ENCODE peak calls at places on chromosome 21, in seven cellular contexts. One of them, this sample, is unnamed.

GRCh38 chr21:14383596-14384210 is 757 bp upstream of the HSPA13 start:
- DNase-seq in ovary: no peak
- DNase-seq in K562: peak; percentile 61
- DNase-seq in breast epithelium: no peak
- DNase-seq in uterus: no peak
- DNase-seq in tibial nerve: no peak
- DNase-seq in esophagus muscularis mucosa: no peak
- DNase-seq in this sample: no peak

GRCh38 chr21:38628426-38628825 is 130.1 kb upstream of the ERG start:
- DNase-seq in ovary: no peak
- DNase-seq in K562: no peak
- DNase-seq in breast epithelium: no peak
- DNase-seq in uterus: no peak
- DNase-seq in tibial nerve: no peak
- DNase-seq in esophagus muscularis mucosa: peak; percentile 83
- DNase-seq in this sample: no peak

GRCh38 chr21:41318218-41318617 is 1.6 kb downstream of the FAM3B start:
- DNase-seq in ovary: no peak
- DNase-seq in K562: no peak
- DNase-seq in breast epithelium: no peak
- DNase-seq in uterus: no peak
- DNase-seq in tibial nerve: no peak
- DNase-seq in esophagus muscularis mucosa: no peak
- DNase-seq in this sample: no peak

GRCh38 chr21:20396798-20397197 is 601.4 kb upstream of the NCAM2 start:
- DNase-seq in ovary: no peak
- DNase-seq in K562: no peak
- DNase-seq in breast epithelium: no peak
- DNase-seq in uterus: no peak
- DNase-seq in tibial nerve: no peak
- DNase-seq in esophagus muscularis mucosa: no peak
- DNase-seq in this sample: no peak

GRCh38 chr21:21064353-21064752 is 66.1 kb downstream of the NCAM2 start:
- DNase-seq in ovary: no peak
- DNase-seq in K562: no peak
- DNase-seq in breast epithelium: no peak
- DNase-seq in uterus: no peak
- DNase-seq in tibial nerve: no peak
- DNase-seq in esophagus muscularis mucosa: no peak
- DNase-seq in this sample: no peak

GRCh38 chr21:41706263-41706639 is 60.6 kb downstream of the RIPK4 start:
- DNase-seq in ovary: no peak
- DNase-seq in K562: no peak
- DNase-seq in breast epithelium: no peak
- DNase-seq in uterus: no peak
- DNase-seq in tibial nerve: no peak
- DNase-seq in esophagus muscularis mucosa: no peak
- DNase-seq in this sample: no peak

GRCh38 chr21:21907271-21907670 is 909.1 kb downstream of the NCAM2 start:
- DNase-seq in ovary: no peak
- DNase-seq in K562: no peak
- DNase-seq in breast epithelium: no peak
- DNase-seq in uterus: no peak
- DNase-seq in tibial nerve: no peak
- DNase-seq in esophagus muscularis mucosa: no peak
- DNase-seq in this sample: no peak

GRCh38 chr21:19048088-19048672 is 644.6 kb upstream of the TMPRSS15 start:
- DNase-seq in ovary: no peak
- DNase-seq in K562: no peak
- DNase-seq in breast epithelium: no peak
- DNase-seq in uterus: no peak
- DNase-seq in tibial nerve: no peak
- DNase-seq in esophagus muscularis mucosa: no peak
- DNase-seq in this sample: no peak

GRCh38 chr21:21007606-21008005 is 9.4 kb downstream of the NCAM2 start:
- DNase-seq in ovary: no peak
- DNase-seq in K562: no peak
- DNase-seq in breast epithelium: no peak
- DNase-seq in uterus: no peak
- DNase-seq in tibial nerve: no peak
- DNase-seq in esophagus muscularis mucosa: no peak
- DNase-seq in this sample: no peak

GRCh38 chr21:16192900-16193299 is 463.1 kb downstream of the USP25 start:
- DNase-seq in ovary: no peak
- DNase-seq in K562: no peak
- DNase-seq in breast epithelium: no peak
- DNase-seq in uterus: peak; percentile 61
- DNase-seq in tibial nerve: no peak
- DNase-seq in esophagus muscularis mucosa: no peak
- DNase-seq in this sample: no peak

GRCh38 chr21:36535618-36536241 is 55.8 kb upstream of the CLDN14 start:
- DNase-seq in ovary: no peak
- DNase-seq in K562: no peak
- DNase-seq in breast epithelium: no peak
- DNase-seq in uterus: no peak
- DNase-seq in tibial nerve: no peak
- DNase-seq in esophagus muscularis mucosa: no peak
- DNase-seq in this sample: no peak
- TF ChIP-seq POLR2A in ovary: no peak
- TF ChIP-seq POLR2A in K562: no peak
- TF ChIP-seq POLR2A in breast epithelium: no peak
- TF ChIP-seq POLR2A in uterus: no peak
- TF ChIP-seq POLR2A in tibial nerve: no peak
- TF ChIP-seq POLR2A in esophagus muscularis mucosa: no peak
- TF ChIP-seq POLR2A in this sample: no peak

GRCh38 chr21:28938726-28939125 is 54.0 kb downstream of the LTN1 start:
- DNase-seq in ovary: no peak
- DNase-seq in K562: no peak
- DNase-seq in breast epithelium: no peak
- DNase-seq in uterus: no peak
- DNase-seq in tibial nerve: no peak
- DNase-seq in esophagus muscularis mucosa: no peak
- DNase-seq in this sample: no peak

GRCh38 chr21:28936036-28936435 is 56.6 kb downstream of the LTN1 start:
- DNase-seq in ovary: no peak
- DNase-seq in K562: no peak
- DNase-seq in breast epithelium: no peak
- DNase-seq in uterus: no peak
- DNase-seq in tibial nerve: no peak
- DNase-seq in esophagus muscularis mucosa: no peak
- DNase-seq in this sample: no peak

GRCh38 chr21:28932717-28933116 is 60.0 kb downstream of the LTN1 start:
- DNase-seq in ovary: no peak
- DNase-seq in K562: no peak
- DNase-seq in breast epithelium: no peak
- DNase-seq in uterus: no peak
- DNase-seq in tibial nerve: no peak
- DNase-seq in esophagus muscularis mucosa: no peak
- DNase-seq in this sample: no peak

GRCh38 chr21:28936721-28937120 is 56.0 kb downstream of the LTN1 start:
- DNase-seq in ovary: no peak
- DNase-seq in K562: no peak
- DNase-seq in breast epithelium: no peak
- DNase-seq in uterus: no peak
- DNase-seq in tibial nerve: no peak
- DNase-seq in esophagus muscularis mucosa: no peak
- DNase-seq in this sample: no peak

GRCh38 chr21:28937737-28938136 is 54.9 kb downstream of the LTN1 start:
- DNase-seq in ovary: no peak
- DNase-seq in K562: no peak
- DNase-seq in breast epithelium: no peak
- DNase-seq in uterus: no peak
- DNase-seq in tibial nerve: no peak
- DNase-seq in esophagus muscularis mucosa: no peak
- DNase-seq in this sample: no peak
- H3K36me3 ChIP-seq in ovary: no peaks in the 10 kb centered on the region
- H3K36me3 ChIP-seq in K562: peaks cover 88% of the 10 kb centered on the region
- H3K36me3 ChIP-seq in breast epithelium: peaks cover 3% of the 10 kb centered on the region
- H3K36me3 ChIP-seq in uterus: no peaks in the 10 kb centered on the region
- H3K36me3 ChIP-seq in tibial nerve: no peaks in the 10 kb centered on the region
- H3K36me3 ChIP-seq in esophagus muscularis mucosa: peaks cover 67% of the 10 kb centered on the region
- H3K36me3 ChIP-seq in this sample: peaks cover 17% of the 10 kb centered on the region

GRCh38 chr21:37073417-37074194 is 552 bp downstream of the TTC3 start:
- DNase-seq in ovary: peak; percentile 80
- DNase-seq in K562: peak; percentile 73
- DNase-seq in breast epithelium: peak; percentile 63
- DNase-seq in uterus: peak; percentile 59
- DNase-seq in tibial nerve: no peak
- DNase-seq in esophagus muscularis mucosa: no peak
- DNase-seq in this sample: peak; percentile 86
- TF ChIP-seq POLR2A in ovary: no peak
- TF ChIP-seq POLR2A in K562: no peak
- TF ChIP-seq POLR2A in breast epithelium: no peak
- TF ChIP-seq POLR2A in uterus: no peak
- TF ChIP-seq POLR2A in tibial nerve: no peak
- TF ChIP-seq POLR2A in esophagus muscularis mucosa: no peak
- TF ChIP-seq POLR2A in this sample: no peak

GRCh38 chr21:45264919-45265515 is 22.7 kb downstream of the POFUT2 start:
- DNase-seq in ovary: peak; percentile 35
- DNase-seq in K562: no peak
- DNase-seq in breast epithelium: peak; percentile 13
- DNase-seq in uterus: no peak
- DNase-seq in tibial nerve: peak; percentile 9
- DNase-seq in esophagus muscularis mucosa: no peak
- DNase-seq in this sample: peak; percentile 57
- H3K36me3 ChIP-seq in ovary: no peaks in the 10 kb centered on the region
- H3K36me3 ChIP-seq in K562: peaks cover 35% of the 10 kb centered on the region
- H3K36me3 ChIP-seq in breast epithelium: peaks cover 12% of the 10 kb centered on the region
- H3K36me3 ChIP-seq in uterus: no peaks in the 10 kb centered on the region
- H3K36me3 ChIP-seq in tibial nerve: no peaks in the 10 kb centered on the region
- H3K36me3 ChIP-seq in esophagus muscularis mucosa: peaks cover 60% of the 10 kb centered on the region
- H3K36me3 ChIP-seq in this sample: peaks cover 46% of the 10 kb centered on the region

DNA sequence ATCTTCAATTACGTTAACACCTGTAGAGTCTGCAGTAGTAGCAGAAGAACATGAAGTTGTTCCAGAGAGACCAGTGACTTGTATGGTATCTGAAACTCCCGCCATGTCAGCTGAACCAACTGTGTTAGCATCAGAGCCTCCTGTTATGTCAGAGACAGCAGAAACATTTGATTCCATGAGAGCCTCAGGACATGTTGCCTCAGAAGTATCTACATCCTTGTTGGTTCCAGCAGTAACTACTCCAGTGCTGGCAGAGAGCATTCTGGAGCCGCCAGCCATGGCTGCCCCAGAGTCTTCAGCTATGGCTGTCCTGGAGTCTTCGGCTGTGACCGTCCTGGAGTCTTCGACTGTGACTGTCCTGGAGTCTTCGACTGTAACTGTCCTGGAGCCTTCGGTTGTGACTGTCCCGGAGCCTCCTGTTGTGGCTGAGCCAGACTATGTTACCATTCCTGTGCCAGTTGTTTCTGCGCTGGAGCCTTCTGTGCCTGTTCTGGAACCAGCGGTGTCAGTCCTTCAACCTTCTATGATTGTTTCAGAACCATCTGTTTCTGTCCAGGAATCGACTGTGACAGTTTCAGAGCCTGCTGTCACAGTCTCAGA is 10.3 kb downstream of the SON start:
- DNase-seq in ovary: no peak
- DNase-seq in K562: no peak
- DNase-seq in breast epithelium: no peak
- DNase-seq in uterus: no peak
- DNase-seq in tibial nerve: no peak
- DNase-seq in esophagus muscularis mucosa: no peak
- DNase-seq in this sample: no peak
- TF ChIP-seq POLR2A in ovary: no peak
- TF ChIP-seq POLR2A in K562: no peak
- TF ChIP-seq POLR2A in breast epithelium: no peak
- TF ChIP-seq POLR2A in uterus: no peak
- TF ChIP-seq POLR2A in tibial nerve: no peak
- TF ChIP-seq POLR2A in esophagus muscularis mucosa: no peak
- TF ChIP-seq POLR2A in this sample: no peak

DNA sequence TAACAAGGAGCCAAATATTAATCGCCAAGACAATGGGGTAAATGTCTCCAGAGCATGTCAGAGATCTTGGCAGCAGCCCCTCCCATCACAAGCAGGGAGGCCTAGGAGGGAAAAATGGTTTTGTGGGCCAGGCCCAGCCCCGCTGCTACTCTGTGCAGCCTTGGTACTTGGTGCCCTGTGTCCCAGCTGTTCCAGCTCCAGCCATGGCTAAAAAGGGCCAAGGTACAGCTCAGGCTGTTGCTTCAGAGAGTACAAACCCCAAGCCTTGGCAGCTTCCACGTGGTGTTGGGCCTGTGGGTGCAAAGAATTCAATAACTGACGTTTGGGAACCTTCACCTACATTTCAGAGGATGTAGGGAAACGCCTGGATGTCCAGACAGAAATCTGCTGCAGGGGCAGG is 10.4 kb downstream of the UBE2G2 start:
- DNase-seq in ovary: no peak
- DNase-seq in K562: no peak
- DNase-seq in breast epithelium: no peak
- DNase-seq in uterus: no peak
- DNase-seq in tibial nerve: no peak
- DNase-seq in esophagus muscularis mucosa: no peak
- DNase-seq in this sample: no peak
- H3K36me3 ChIP-seq in ovary: no peaks in the 10 kb centered on the region
- H3K36me3 ChIP-seq in K562: peaks cover 67% of the 10 kb centered on the region
- H3K36me3 ChIP-seq in breast epithelium: no peaks in the 10 kb centered on the region
- H3K36me3 ChIP-seq in uterus: no peaks in the 10 kb centered on the region
- H3K36me3 ChIP-seq in tibial nerve: no peaks in the 10 kb centered on the region
- H3K36me3 ChIP-seq in esophagus muscularis mucosa: peaks cover 23% of the 10 kb centered on the region
- H3K36me3 ChIP-seq in this sample: peaks cover 1% of the 10 kb centered on the region

GRCh38 chr21:34511154-34511553 is 856 bp downstream of the KCNE1 start:
- DNase-seq in ovary: no peak
- DNase-seq in K562: no peak
- DNase-seq in breast epithelium: no peak
- DNase-seq in uterus: no peak
- DNase-seq in tibial nerve: no peak
- DNase-seq in esophagus muscularis mucosa: no peak
- DNase-seq in this sample: no peak
- TF ChIP-seq POLR2A in ovary: no peak
- TF ChIP-seq POLR2A in K562: no peak
- TF ChIP-seq POLR2A in breast epithelium: no peak
- TF ChIP-seq POLR2A in uterus: no peak
- TF ChIP-seq POLR2A in tibial nerve: no peak
- TF ChIP-seq POLR2A in esophagus muscularis mucosa: no peak
- TF ChIP-seq POLR2A in this sample: no peak

GRCh38 chr21:44317241-44317782 is 17.5 kb downstream of the PFKL start:
- DNase-seq in ovary: no peak
- DNase-seq in K562: no peak
- DNase-seq in breast epithelium: no peak
- DNase-seq in uterus: no peak
- DNase-seq in tibial nerve: no peak
- DNase-seq in esophagus muscularis mucosa: no peak
- DNase-seq in this sample: no peak
- H3K36me3 ChIP-seq in ovary: no peaks in the 10 kb centered on the region
- H3K36me3 ChIP-seq in K562: peaks cover 76% of the 10 kb centered on the region
- H3K36me3 ChIP-seq in breast epithelium: no peaks in the 10 kb centered on the region
- H3K36me3 ChIP-seq in uterus: no peaks in the 10 kb centered on the region
- H3K36me3 ChIP-seq in tibial nerve: no peaks in the 10 kb centered on the region
- H3K36me3 ChIP-seq in esophagus muscularis mucosa: peaks cover 98% of the 10 kb centered on the region
- H3K36me3 ChIP-seq in this sample: peaks cover 17% of the 10 kb centered on the region